ENCODE peak calls at places on chromosomes 2 and 18, in four cellular contexts. One of them, this sample, is unnamed.
A peak's percentile ranks its signal among the peaks of the same experiment; 100 is the strongest.

GRCh38 chr2:189020179-189020578 is 46.0 kb downstream of the COL3A1 start:
- DNase-seq in NAMALWA: no peak
- DNase-seq in thoracic aorta: no peak
- DNase-seq in GM23248: no peak
- DNase-seq in this sample: no peak

GRCh38 chr18:59553273-59553672 is 143.9 kb downstream of the CCBE1 start:
- DNase-seq in NAMALWA: no peak
- DNase-seq in GM23248: no peak
- DNase-seq in thoracic aorta: no peak
- DNase-seq in this sample: no peak

GRCh38 chr2:233819884-233820765 is 34.2 kb downstream of the HJURP start:
- DNase-seq in thoracic aorta: no peak
- DNase-seq in GM23248: peak; percentile 24
- DNase-seq in NAMALWA: no peak
- DNase-seq in this sample: no peak

GRCh38 chr2:23587330-23587729 is 202.4 kb downstream of the KLHL29 start:
- DNase-seq in GM23248: no peak
- DNase-seq in thoracic aorta: no peak
- DNase-seq in NAMALWA: no peak
- DNase-seq in this sample: no peak

GRCh38 chr2:148990968-148991367 is 47.5 kb upstream of the LYPD6B start:
- DNase-seq in thoracic aorta: no peak
- DNase-seq in NAMALWA: no peak
- DNase-seq in GM23248: no peak
- DNase-seq in this sample: no peak

GRCh38 chr2:68643011-68643873 is at the start of gene PROKR1:
- DNase-seq in NAMALWA: no peak
- DNase-seq in GM23248: peak; percentile 55
- DNase-seq in thoracic aorta: no peak
- DNase-seq in this sample: no peak

GRCh38 chr2:237374284-237375060 is 39.5 kb downstream of the COL6A3 start:
- DNase-seq in NAMALWA: no peak
- DNase-seq in GM23248: no peak
- DNase-seq in thoracic aorta: no peak
- DNase-seq in this sample: no peak

GRCh38 chr2:60976875-60977561 is 40.5 kb upstream of the PEX13 start:
- DNase-seq in thoracic aorta: no peak
- DNase-seq in GM23248: no peak
- DNase-seq in NAMALWA: no peak
- DNase-seq in this sample: no peak

GRCh38 chr18:59041819-59042476 is 97.7 kb upstream of the SEC11C start:
- DNase-seq in NAMALWA: no peak
- DNase-seq in GM23248: peak; percentile 30
- DNase-seq in thoracic aorta: no peak
- DNase-seq in this sample: no peak

GRCh38 chr2:218710334-218710686 is 325 bp upstream of the TTLL4 start:
- DNase-seq in GM23248: no peak
- DNase-seq in NAMALWA: no peak
- DNase-seq in thoracic aorta: no peak
- DNase-seq in this sample: no peak

GRCh38 chr2:27912512-27912911 is 22.0 kb downstream of the BABAM2 start:
- DNase-seq in GM23248: no peak
- DNase-seq in NAMALWA: no peak
- DNase-seq in thoracic aorta: no peak
- DNase-seq in this sample: no peak

GRCh38 chr2:69989017-69989416 is 27.6 kb upstream of the ASPRV1 start:
- DNase-seq in GM23248: no peak
- DNase-seq in NAMALWA: no peak
- DNase-seq in thoracic aorta: no peak
- DNase-seq in this sample: no peak

GRCh38 chr2:29042581-29043075 is 31.7 kb downstream of the PCARE start:
- DNase-seq in GM23248: no peak
- DNase-seq in NAMALWA: no peak
- DNase-seq in thoracic aorta: no peak
- DNase-seq in this sample: no peak

GRCh38 chr2:83991992-83992391 is 467.1 kb downstream of the SUCLG1 start:
- DNase-seq in GM23248: no peak
- DNase-seq in NAMALWA: no peak
- DNase-seq in thoracic aorta: no peak
- DNase-seq in this sample: no peak

GRCh38 chr2:11097988-11098387 is 57.3 kb upstream of the SLC66A3 start:
- DNase-seq in thoracic aorta: no peak
- DNase-seq in NAMALWA: no peak
- DNase-seq in GM23248: no peak
- DNase-seq in this sample: no peak

GRCh38 chr2:219274392-219274921 is 4.7 kb upstream of the DNAJB2 start:
- DNase-seq in thoracic aorta: no peak
- DNase-seq in GM23248: peak; percentile 97
- DNase-seq in NAMALWA: no peak
- DNase-seq in this sample: no peak

GRCh38 chr2:237143118-237143517 is 57.4 kb downstream of the COPS8 start:
- DNase-seq in GM23248: peak; percentile 12
- DNase-seq in thoracic aorta: no peak
- DNase-seq in NAMALWA: no peak
- DNase-seq in this sample: no peak

GRCh38 chr2:226208726-226209125 is 590.9 kb downstream of the IRS1 start:
- DNase-seq in NAMALWA: no peak
- DNase-seq in GM23248: peak; percentile 48
- DNase-seq in thoracic aorta: no peak
- DNase-seq in this sample: no peak

GRCh38 chr2:105789745-105790466 is 45.2 kb downstream of the NCK2 start:
- DNase-seq in NAMALWA: peak; percentile 30
- DNase-seq in GM23248: peak; percentile 92
- DNase-seq in thoracic aorta: peak; percentile 54
- DNase-seq in this sample: peak; percentile 80

GRCh38 chr18:48629730-48630324 is 91.0 kb downstream of the CTIF start:
- DNase-seq in NAMALWA: no peak
- DNase-seq in thoracic aorta: no peak
- DNase-seq in GM23248: peak; percentile 98
- DNase-seq in this sample: no peak

GRCh38 chr18:37471619-37472018 is 94.0 kb downstream of the CELF4 start:
- DNase-seq in thoracic aorta: no peak
- DNase-seq in GM23248: no peak
- DNase-seq in NAMALWA: no peak
- DNase-seq in this sample: no peak

GRCh38 chr2:207046642-207047213 is 107.4 kb downstream of the CPO start:
- DNase-seq in GM23248: peak; percentile 70
- DNase-seq in NAMALWA: no peak
- DNase-seq in thoracic aorta: no peak
- DNase-seq in this sample: no peak

GRCh38 chr2:138630164-138630563 is 128.6 kb downstream of the SPOPL start:
- DNase-seq in NAMALWA: no peak
- DNase-seq in thoracic aorta: no peak
- DNase-seq in GM23248: no peak
- DNase-seq in this sample: no peak

GRCh38 chr2:237091779-237092436 is 6.2 kb downstream of the COPS8 start:
- DNase-seq in NAMALWA: no peak
- DNase-seq in thoracic aorta: no peak
- DNase-seq in GM23248: peak; percentile 92
- DNase-seq in this sample: no peak

GRCh38 chr2:96822786-96823185 is 6.7 kb downstream of the CNNM3 start:
- DNase-seq in NAMALWA: no peak
- DNase-seq in GM23248: no peak
- DNase-seq in thoracic aorta: no peak
- DNase-seq in this sample: no peak